ENCODE peak calls at places on chromosomes 16 and 17, in nine cellular contexts. X is RCC 7860; U is activated CD4-positive, alpha-beta T cell treated with anti-CD3 and anti-CD28 coated beads for 48 hours; T is amniotic epithelial cell; L is NAMALWA; N is LoVo; C is lung; B is caudate nucleus; F is heart right ventricle. M is an unnamed sample.
A peak's percentile ranks its signal among the peaks of the same experiment; 100 is the strongest.

GRCh38 chr17:7508846-7509245 is 24.7 kb downstream of the POLR2A start:
- DNase-seq in X (no peak), U (no peak), T (no peak), L (no peak), N (no peak), C (no peak), B (no peak), F (no peak), M (no peak)

GRCh38 chr17:82320956-82321927 is 3.8 kb upstream of the CD7 start:
- DNase-seq in X (no peak), U (peak; percentile 86), T (no peak), L (peak; percentile 50), N (no peak), C (no peak), B (no peak), F (peak; percentile 56), M (peak; percentile 88)

GRCh38 chr16:12132290-12132689 is 155.8 kb downstream of the SNX29 start:
- DNase-seq in X (no peak), U (no peak), T (peak; percentile 87), L (no peak), N (no peak), C (no peak), B (no peak), F (no peak), M (no peak)

GRCh38 chr17:8315740-8316217 is 5.7 kb downstream of the ARHGEF15 start:
- DNase-seq in X (no peak), U (no peak), T (no peak), L (no peak), N (no peak), C (no peak), B (no peak), F (no peak), M (no peak)

GRCh38 chr16:3698941-3699340 is 18.4 kb downstream of the TRAP1 start:
- DNase-seq in X (no peak), U (no peak), T (no peak), L (no peak), N (no peak), C (no peak), B (no peak), F (no peak), M (no peak)

GRCh38 chr17:9174779-9175574 is 153.7 kb downstream of the NTN1 start:
- DNase-seq in X (no peak), U (no peak), T (no peak), L (no peak), N (no peak), C (no peak), B (no peak), F (peak; percentile 50), M (no peak)

GRCh38 chr17:68682913-68683312 is 81.7 kb upstream of the FAM20A start:
- DNase-seq in X (no peak), U (no peak), T (no peak), L (no peak), N (no peak), C (no peak), B (no peak), F (no peak), M (no peak)

GRCh38 chr16:28905229-28905754 is 19.7 kb downstream of the RABEP2 start:
- DNase-seq in X (no peak), U (no peak), T (no peak), L (no peak), N (no peak), C (no peak), B (no peak), F (no peak), M (no peak)

GRCh38 chr17:32689348-32689747 is 187.6 kb downstream of the MYO1D start:
- DNase-seq in X (no peak), U (no peak), T (no peak), L (no peak), N (no peak), C (no peak), B (no peak), F (no peak), M (no peak)

GRCh38 chr17:80835816-80836657 is 155.6 kb upstream of the CHMP6 start:
- DNase-seq in X (no peak), U (no peak), T (no peak), L (no peak), N (no peak), C (no peak), B (no peak), F (no peak), M (no peak)

GRCh38 chr16:70715113-70715711 is 29.4 kb upstream of the MTSS2 start:
- DNase-seq in X (peak; percentile 100), U (no peak), T (peak; percentile 99), L (no peak), N (no peak), C (peak; percentile 61), B (no peak), F (peak; percentile 80), M (no peak)

GRCh38 chr16:72794986-72795385 is 252.9 kb downstream of the ZFHX3 start:
- DNase-seq in X (no peak), U (no peak), T (no peak), L (no peak), N (no peak), C (no peak), B (no peak), F (no peak), M (no peak)

GRCh38 chr17:72587156-72587555 is 466.3 kb downstream of the SOX9 start:
- DNase-seq in X (peak; percentile 47), U (no peak), T (no peak), L (no peak), N (no peak), C (no peak), B (no peak), F (no peak), M (no peak)

GRCh38 chr17:77322534-77323412 is 182.0 kb downstream of the SEC14L1 start:
- DNase-seq in X (peak; percentile 96), U (no peak), T (peak; percentile 98), L (peak; percentile 51), N (peak; percentile 90), C (peak; percentile 75), B (no peak), F (peak; percentile 88), M (no peak)

GRCh38 chr17:12256380-12256995 is 235.8 kb downstream of the MAP2K4 start:
- DNase-seq in X (peak; percentile 24), U (peak; percentile 14), T (peak; percentile 52), L (peak; percentile 47), N (peak; percentile 44), C (no peak), B (no peak), F (no peak), M (peak; percentile 21)

GRCh38 chr17:13835151-13835550 is 233.4 kb upstream of the HS3ST3A1 start:
- DNase-seq in X (no peak), U (no peak), T (no peak), L (no peak), N (no peak), C (no peak), B (no peak), F (no peak), M (no peak)

GRCh38 chr17:81566461-81567126 is 14.4 kb upstream of the FAAP100 start:
- DNase-seq in X (peak; percentile 89), U (no peak), T (peak; percentile 97), L (peak; percentile 43), N (peak; percentile 36), C (peak; percentile 57), B (no peak), F (peak; percentile 59), M (no peak)

GRCh38 chr17:4691686-4692085 is 12.3 kb downstream of the PELP1 start:
- DNase-seq in X (no peak), U (no peak), T (peak; percentile 65), L (no peak), N (no peak), C (no peak), B (no peak), F (no peak), M (no peak)

M was measured in activated CD4-positive, alpha-beta memory T cell treated with anti-CD3 and anti-CD28 coated beads for 36 hours.